ENCODE peak calls at places on chromosomes 7 and 10, in seven cellular contexts. One of them, this sample, is unnamed.

GRCh38 chr10:80509403-80510161 is 28.1 kb upstream of the SH2D4B start:
- DNase-seq in WERI-Rb-1: no peak
- DNase-seq in tibial artery: no peak
- DNase-seq in PC-3: no peak
- DNase-seq in heart left ventricle: peak
- DNase-seq in uterus: no peak
- DNase-seq in GM23338: no peak
- DNase-seq in this sample: peak

GRCh38 chr7:94444808-94445207 is 50.1 kb downstream of the COL1A2 start:
- DNase-seq in WERI-Rb-1: peak
- DNase-seq in tibial artery: no peak
- DNase-seq in PC-3: no peak
- DNase-seq in heart left ventricle: no peak
- DNase-seq in uterus: no peak
- DNase-seq in GM23338: no peak
- DNase-seq in this sample: no peak

GRCh38 chr10:27779462-27779861 is 33.8 kb upstream of the MKX start:
- DNase-seq in WERI-Rb-1: no peak
- DNase-seq in tibial artery: no peak
- DNase-seq in PC-3: no peak
- DNase-seq in heart left ventricle: no peak
- DNase-seq in uterus: no peak
- DNase-seq in GM23338: no peak
- DNase-seq in this sample: no peak

GRCh38 chr7:70390251-70390650 is 741.7 kb upstream of the GALNT17 start:
- DNase-seq in WERI-Rb-1: no peak
- DNase-seq in tibial artery: peak
- DNase-seq in PC-3: no peak
- DNase-seq in heart left ventricle: no peak
- DNase-seq in uterus: no peak
- DNase-seq in GM23338: no peak
- DNase-seq in this sample: no peak

GRCh38 chr10:101120884-101121660 is 10.0 kb upstream of the TLX1 start:
- DNase-seq in WERI-Rb-1: no peak
- DNase-seq in tibial artery: no peak
- DNase-seq in PC-3: no peak
- DNase-seq in heart left ventricle: no peak
- DNase-seq in uterus: no peak
- DNase-seq in GM23338: no peak
- DNase-seq in this sample: no peak

GRCh38 chr7:113764401-113765035 is 154.3 kb downstream of the PPP1R3A start:
- DNase-seq in WERI-Rb-1: no peak
- DNase-seq in tibial artery: no peak
- DNase-seq in PC-3: peak
- DNase-seq in heart left ventricle: no peak
- DNase-seq in uterus: no peak
- DNase-seq in GM23338: no peak
- DNase-seq in this sample: no peak

GRCh38 chr10:95275726-95276366 is 15.0 kb downstream of the PDLIM1 start:
- DNase-seq in WERI-Rb-1: no peak
- DNase-seq in tibial artery: no peak
- DNase-seq in PC-3: no peak
- DNase-seq in heart left ventricle: no peak
- DNase-seq in uterus: no peak
- DNase-seq in GM23338: no peak
- DNase-seq in this sample: no peak

GRCh38 chr10:75814071-75814470 is 382.6 kb downstream of the LRMDA start:
- DNase-seq in WERI-Rb-1: no peak
- DNase-seq in tibial artery: no peak
- DNase-seq in PC-3: peak
- DNase-seq in heart left ventricle: no peak
- DNase-seq in uterus: no peak
- DNase-seq in GM23338: no peak
- DNase-seq in this sample: no peak

GRCh38 chr7:290554-291301 is 758 bp downstream of the FOXL3 start:
- DNase-seq in WERI-Rb-1: no peak
- DNase-seq in tibial artery: no peak
- DNase-seq in PC-3: no peak
- DNase-seq in heart left ventricle: no peak
- DNase-seq in uterus: no peak
- DNase-seq in GM23338: peak
- DNase-seq in this sample: no peak

GRCh38 chr7:84701524-84702306 is 485.1 kb downstream of the SEMA3D start:
- DNase-seq in WERI-Rb-1: no peak
- DNase-seq in tibial artery: no peak
- DNase-seq in PC-3: peak
- DNase-seq in heart left ventricle: no peak
- DNase-seq in uterus: no peak
- DNase-seq in GM23338: no peak
- DNase-seq in this sample: peak

GRCh38 chr10:33286186-33286934 is 48.1 kb downstream of the NRP1 start:
- DNase-seq in WERI-Rb-1: no peak
- DNase-seq in tibial artery: peak
- DNase-seq in PC-3: no peak
- DNase-seq in heart left ventricle: no peak
- DNase-seq in uterus: no peak
- DNase-seq in GM23338: no peak
- DNase-seq in this sample: no peak

DNA sequence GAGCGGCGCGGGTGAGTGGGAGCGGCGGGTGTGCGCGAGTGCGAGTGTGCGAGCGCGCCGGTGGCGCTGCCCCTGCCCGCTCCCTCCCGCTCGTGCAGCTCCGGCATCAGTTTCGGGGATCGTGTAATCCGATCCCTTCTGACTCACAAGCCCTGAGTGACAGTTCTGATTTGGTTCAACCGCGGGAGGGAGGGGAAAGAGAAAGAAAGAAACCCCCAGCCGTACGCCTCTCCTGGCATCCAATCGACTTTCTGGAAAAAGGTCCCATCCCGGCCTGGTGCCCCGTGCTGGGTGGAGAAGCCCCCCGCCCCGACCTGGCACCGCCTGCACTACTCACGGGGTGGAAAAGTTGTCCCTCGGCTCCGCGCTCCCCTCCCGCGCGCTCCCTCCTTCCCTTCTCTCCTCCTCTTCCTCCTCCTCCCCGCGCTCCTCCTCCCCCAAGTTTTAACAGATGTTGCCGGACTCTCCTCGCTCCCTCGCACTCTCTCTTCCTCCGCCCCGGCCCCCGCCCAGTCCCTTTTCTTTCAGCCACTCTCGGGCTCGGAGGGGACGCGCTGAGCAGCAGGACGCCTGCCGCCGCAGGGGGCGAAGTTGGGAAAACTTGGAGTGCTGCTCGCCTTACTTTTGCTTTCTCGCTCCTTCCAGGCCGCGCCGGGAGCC is at the start of gene GLI3:
- DNase-seq in WERI-Rb-1: peak
- DNase-seq in tibial artery: peak
- DNase-seq in PC-3: peak
- DNase-seq in heart left ventricle: peak
- DNase-seq in uterus: peak
- DNase-seq in GM23338: peak
- DNase-seq in this sample: peak
- TF ChIP-seq CTCF in WERI-Rb-1: no peak
- TF ChIP-seq CTCF in tibial artery: peak
- TF ChIP-seq CTCF in PC-3: no peak
- TF ChIP-seq CTCF in heart left ventricle: no peak
- TF ChIP-seq CTCF in uterus: no peak
- TF ChIP-seq CTCF in GM23338: no peak
- TF ChIP-seq CTCF in this sample: peak

GRCh38 chr7:151506901-151507382 is 12.8 kb downstream of the RHEB start:
- DNase-seq in WERI-Rb-1: no peak
- DNase-seq in tibial artery: no peak
- DNase-seq in PC-3: peak
- DNase-seq in heart left ventricle: no peak
- DNase-seq in uterus: no peak
- DNase-seq in GM23338: no peak
- DNase-seq in this sample: no peak
- H3K27ac ChIP-seq in WERI-Rb-1: no peak
- H3K27ac ChIP-seq in tibial artery: peak
- H3K27ac ChIP-seq in PC-3: peak
- H3K27ac ChIP-seq in heart left ventricle: no peak
- H3K27ac ChIP-seq in uterus: peak
- H3K27ac ChIP-seq in GM23338: peak
- H3K27ac ChIP-seq in this sample: peak

GRCh38 chr7:8236781-8237407 is 25.1 kb downstream of the ICA1 start:
- DNase-seq in WERI-Rb-1: no peak
- DNase-seq in tibial artery: no peak
- DNase-seq in PC-3: no peak
- DNase-seq in heart left ventricle: peak
- DNase-seq in uterus: no peak
- DNase-seq in GM23338: no peak
- DNase-seq in this sample: no peak
- H3K4me3 ChIP-seq in WERI-Rb-1: no peak
- H3K4me3 ChIP-seq in tibial artery: no peak
- H3K4me3 ChIP-seq in PC-3: no peak
- H3K4me3 ChIP-seq in heart left ventricle: no peak
- H3K4me3 ChIP-seq in uterus: no peak
- H3K4me3 ChIP-seq in GM23338: no peak
- H3K4me3 ChIP-seq in this sample: no peak

DNA sequence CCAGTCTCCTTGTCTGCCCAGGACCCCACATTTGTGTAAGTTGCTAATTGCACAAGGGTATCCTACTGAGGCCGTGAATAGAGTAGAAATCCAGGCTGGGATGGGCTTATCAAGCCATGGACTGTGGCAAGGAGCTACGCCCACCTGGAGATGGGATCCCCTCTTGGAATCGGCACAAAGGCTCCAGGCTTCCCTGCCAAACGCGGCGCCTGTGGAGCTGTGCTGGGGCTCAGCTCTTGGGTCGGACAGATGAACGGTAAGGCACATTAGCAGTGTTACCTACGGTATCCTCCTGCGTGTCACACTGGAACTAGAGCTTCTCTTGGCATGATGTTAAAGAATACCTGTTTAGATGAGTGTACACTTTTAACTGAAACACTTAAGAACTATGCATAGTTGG is 196.7 kb downstream of the CELF2 start:
- DNase-seq in WERI-Rb-1: no peak
- DNase-seq in tibial artery: no peak
- DNase-seq in PC-3: no peak
- DNase-seq in heart left ventricle: no peak
- DNase-seq in uterus: no peak
- DNase-seq in GM23338: no peak
- DNase-seq in this sample: no peak
- TF ChIP-seq CTCF in WERI-Rb-1: no peak
- TF ChIP-seq CTCF in tibial artery: no peak
- TF ChIP-seq CTCF in PC-3: no peak
- TF ChIP-seq CTCF in heart left ventricle: no peak
- TF ChIP-seq CTCF in uterus: no peak
- TF ChIP-seq CTCF in GM23338: no peak
- TF ChIP-seq CTCF in this sample: no peak

GRCh38 chr10:124653811-124654651 is 90.1 kb downstream of the FAM53B start:
- DNase-seq in WERI-Rb-1: no peak
- DNase-seq in tibial artery: peak
- DNase-seq in PC-3: no peak
- DNase-seq in heart left ventricle: peak
- DNase-seq in uterus: no peak
- DNase-seq in GM23338: no peak
- DNase-seq in this sample: no peak
- H3K27ac ChIP-seq in WERI-Rb-1: no peak
- H3K27ac ChIP-seq in tibial artery: no peak
- H3K27ac ChIP-seq in PC-3: no peak
- H3K27ac ChIP-seq in heart left ventricle: peak
- H3K27ac ChIP-seq in uterus: peak
- H3K27ac ChIP-seq in GM23338: no peak
- H3K27ac ChIP-seq in this sample: no peak

GRCh38 chr10:14329609-14330246 is 996 bp downstream of the FRMD4A start:
- DNase-seq in WERI-Rb-1: no peak
- DNase-seq in tibial artery: no peak
- DNase-seq in PC-3: no peak
- DNase-seq in heart left ventricle: no peak
- DNase-seq in uterus: no peak
- DNase-seq in GM23338: peak
- DNase-seq in this sample: no peak
- H3K4me3 ChIP-seq in WERI-Rb-1: no peak
- H3K4me3 ChIP-seq in tibial artery: no peak
- H3K4me3 ChIP-seq in PC-3: no peak
- H3K4me3 ChIP-seq in heart left ventricle: no peak
- H3K4me3 ChIP-seq in uterus: no peak
- H3K4me3 ChIP-seq in GM23338: peak
- H3K4me3 ChIP-seq in this sample: no peak

GRCh38 chr7:101156277-101156676 is 2.0 kb downstream of the AP1S1 start:
- DNase-seq in WERI-Rb-1: no peak
- DNase-seq in tibial artery: no peak
- DNase-seq in PC-3: no peak
- DNase-seq in heart left ventricle: no peak
- DNase-seq in uterus: no peak
- DNase-seq in GM23338: peak
- DNase-seq in this sample: no peak
- TF ChIP-seq CTCF in WERI-Rb-1: peak
- TF ChIP-seq CTCF in tibial artery: no peak
- TF ChIP-seq CTCF in PC-3: peak
- TF ChIP-seq CTCF in heart left ventricle: no peak
- TF ChIP-seq CTCF in uterus: no peak
- TF ChIP-seq CTCF in GM23338: peak
- TF ChIP-seq CTCF in this sample: peak

GRCh38 chr7:134602921-134603394 is 43.7 kb upstream of the BPGM start:
- DNase-seq in WERI-Rb-1: no peak
- DNase-seq in tibial artery: no peak
- DNase-seq in PC-3: no peak
- DNase-seq in heart left ventricle: no peak
- DNase-seq in uterus: no peak
- DNase-seq in GM23338: no peak
- DNase-seq in this sample: no peak
- H3K27ac ChIP-seq in WERI-Rb-1: no peak
- H3K27ac ChIP-seq in tibial artery: peak
- H3K27ac ChIP-seq in PC-3: no peak
- H3K27ac ChIP-seq in heart left ventricle: no peak
- H3K27ac ChIP-seq in uterus: no peak
- H3K27ac ChIP-seq in GM23338: no peak
- H3K27ac ChIP-seq in this sample: no peak

GRCh38 chr7:139965942-139966628 is 96.7 kb downstream of the PARP12 start:
- DNase-seq in WERI-Rb-1: no peak
- DNase-seq in tibial artery: no peak
- DNase-seq in PC-3: no peak
- DNase-seq in heart left ventricle: no peak
- DNase-seq in uterus: no peak
- DNase-seq in GM23338: no peak
- DNase-seq in this sample: no peak
- H3K4me3 ChIP-seq in WERI-Rb-1: no peak
- H3K4me3 ChIP-seq in tibial artery: no peak
- H3K4me3 ChIP-seq in PC-3: no peak
- H3K4me3 ChIP-seq in heart left ventricle: no peak
- H3K4me3 ChIP-seq in uterus: no peak
- H3K4me3 ChIP-seq in GM23338: no peak
- H3K4me3 ChIP-seq in this sample: no peak

This sample was measured in AG04450.